ENCODE peak calls at places on chromosomes 6 and 20, in five cellular contexts. One of them, this sample, is unnamed.

GRCh38 chr6:164166515-164166914 is 752.0 kb downstream of the QKI start:
- DNase-seq in psoas muscle: no peak
- DNase-seq in stimulated activated CD4-positive, alpha-beta T cell treated with anti-CD3 and anti-CD28 coated beads, Interleukin-4, amount 100 ng/mL, for 48 hours: no peak
- DNase-seq in uterus: no peak
- DNase-seq in left ventricle myocardium inferior: no peak
- DNase-seq in this sample: no peak

GRCh38 chr20:60206259-60206658 is 248.0 kb downstream of the CDH26 start:
- DNase-seq in psoas muscle: no peak
- DNase-seq in stimulated activated CD4-positive, alpha-beta T cell treated with anti-CD3 and anti-CD28 coated beads, Interleukin-4, amount 100 ng/mL, for 48 hours: no peak
- DNase-seq in uterus: no peak
- DNase-seq in left ventricle myocardium inferior: no peak
- DNase-seq in this sample: no peak

GRCh38 chr6:38364775-38365174 is 275.0 kb downstream of the BTBD9 start:
- DNase-seq in psoas muscle: no peak
- DNase-seq in stimulated activated CD4-positive, alpha-beta T cell treated with anti-CD3 and anti-CD28 coated beads, Interleukin-4, amount 100 ng/mL, for 48 hours: no peak
- DNase-seq in uterus: no peak
- DNase-seq in left ventricle myocardium inferior: no peak
- DNase-seq in this sample: no peak

GRCh38 chr6:9520417-9521151 is 894.3 kb downstream of the TFAP2A start:
- DNase-seq in psoas muscle: no peak
- DNase-seq in stimulated activated CD4-positive, alpha-beta T cell treated with anti-CD3 and anti-CD28 coated beads, Interleukin-4, amount 100 ng/mL, for 48 hours: no peak
- DNase-seq in uterus: no peak
- DNase-seq in left ventricle myocardium inferior: no peak
- DNase-seq in this sample: no peak

GRCh38 chr20:59242714-59243626 is 57.4 kb upstream of the EDN3 start:
- DNase-seq in psoas muscle: no peak
- DNase-seq in stimulated activated CD4-positive, alpha-beta T cell treated with anti-CD3 and anti-CD28 coated beads, Interleukin-4, amount 100 ng/mL, for 48 hours: no peak
- DNase-seq in uterus: no peak
- DNase-seq in left ventricle myocardium inferior: no peak
- DNase-seq in this sample: no peak

GRCh38 chr6:44104661-44105060 is 22.6 kb downstream of the MRPL14 start:
- DNase-seq in psoas muscle: peak
- DNase-seq in stimulated activated CD4-positive, alpha-beta T cell treated with anti-CD3 and anti-CD28 coated beads, Interleukin-4, amount 100 ng/mL, for 48 hours: no peak
- DNase-seq in uterus: peak
- DNase-seq in left ventricle myocardium inferior: peak
- DNase-seq in this sample: no peak

GRCh38 chr6:158970640-158971291 is 29.2 kb downstream of the RSPH3 start:
- DNase-seq in psoas muscle: no peak
- DNase-seq in stimulated activated CD4-positive, alpha-beta T cell treated with anti-CD3 and anti-CD28 coated beads, Interleukin-4, amount 100 ng/mL, for 48 hours: no peak
- DNase-seq in uterus: no peak
- DNase-seq in left ventricle myocardium inferior: no peak
- DNase-seq in this sample: no peak

GRCh38 chr6:168368063-168368835 is 48.7 kb upstream of the DACT2 start:
- DNase-seq in psoas muscle: no peak
- DNase-seq in stimulated activated CD4-positive, alpha-beta T cell treated with anti-CD3 and anti-CD28 coated beads, Interleukin-4, amount 100 ng/mL, for 48 hours: no peak
- DNase-seq in uterus: no peak
- DNase-seq in left ventricle myocardium inferior: no peak
- DNase-seq in this sample: no peak

GRCh38 chr6:82365011-82365751 is 1.6 kb downstream of the TPBG start:
- DNase-seq in psoas muscle: no peak
- DNase-seq in stimulated activated CD4-positive, alpha-beta T cell treated with anti-CD3 and anti-CD28 coated beads, Interleukin-4, amount 100 ng/mL, for 48 hours: no peak
- DNase-seq in uterus: peak
- DNase-seq in left ventricle myocardium inferior: no peak
- DNase-seq in this sample: no peak

GRCh38 chr20:37533154-37533715 is 5.6 kb upstream of the BLCAP start:
- DNase-seq in psoas muscle: no peak
- DNase-seq in stimulated activated CD4-positive, alpha-beta T cell treated with anti-CD3 and anti-CD28 coated beads, Interleukin-4, amount 100 ng/mL, for 48 hours: no peak
- DNase-seq in uterus: no peak
- DNase-seq in left ventricle myocardium inferior: no peak
- DNase-seq in this sample: no peak

GRCh38 chr6:128455959-128456358 is 64.4 kb downstream of the PTPRK start:
- DNase-seq in psoas muscle: no peak
- DNase-seq in stimulated activated CD4-positive, alpha-beta T cell treated with anti-CD3 and anti-CD28 coated beads, Interleukin-4, amount 100 ng/mL, for 48 hours: no peak
- DNase-seq in uterus: no peak
- DNase-seq in left ventricle myocardium inferior: no peak
- DNase-seq in this sample: no peak

GRCh38 chr6:109050012-109050411 is 44.6 kb downstream of the SESN1 start:
- DNase-seq in psoas muscle: no peak
- DNase-seq in stimulated activated CD4-positive, alpha-beta T cell treated with anti-CD3 and anti-CD28 coated beads, Interleukin-4, amount 100 ng/mL, for 48 hours: no peak
- DNase-seq in uterus: no peak
- DNase-seq in left ventricle myocardium inferior: no peak
- DNase-seq in this sample: no peak

GRCh38 chr20:50506270-50506579 is 4.0 kb upstream of the PTPN1 start:
- DNase-seq in psoas muscle: no peak
- DNase-seq in stimulated activated CD4-positive, alpha-beta T cell treated with anti-CD3 and anti-CD28 coated beads, Interleukin-4, amount 100 ng/mL, for 48 hours: no peak
- DNase-seq in uterus: no peak
- DNase-seq in left ventricle myocardium inferior: no peak
- DNase-seq in this sample: no peak

GRCh38 chr20:44723391-44723790 is 8.2 kb downstream of the CCN5 start:
- DNase-seq in psoas muscle: peak
- DNase-seq in stimulated activated CD4-positive, alpha-beta T cell treated with anti-CD3 and anti-CD28 coated beads, Interleukin-4, amount 100 ng/mL, for 48 hours: no peak
- DNase-seq in uterus: no peak
- DNase-seq in left ventricle myocardium inferior: no peak
- DNase-seq in this sample: no peak

GRCh38 chr20:24382775-24383174 is 86.7 kb upstream of the SYNDIG1 start:
- DNase-seq in psoas muscle: no peak
- DNase-seq in stimulated activated CD4-positive, alpha-beta T cell treated with anti-CD3 and anti-CD28 coated beads, Interleukin-4, amount 100 ng/mL, for 48 hours: no peak
- DNase-seq in uterus: peak
- DNase-seq in left ventricle myocardium inferior: no peak
- DNase-seq in this sample: no peak

GRCh38 chr20:64280460-64280843 is 24.9 kb downstream of the PCMTD2 start:
- DNase-seq in psoas muscle: no peak
- DNase-seq in stimulated activated CD4-positive, alpha-beta T cell treated with anti-CD3 and anti-CD28 coated beads, Interleukin-4, amount 100 ng/mL, for 48 hours: no peak
- DNase-seq in uterus: no peak
- DNase-seq in left ventricle myocardium inferior: no peak
- DNase-seq in this sample: no peak

GRCh38 chr6:43733471-43734293 is 36.3 kb upstream of the VEGFA start:
- DNase-seq in psoas muscle: no peak
- DNase-seq in stimulated activated CD4-positive, alpha-beta T cell treated with anti-CD3 and anti-CD28 coated beads, Interleukin-4, amount 100 ng/mL, for 48 hours: no peak
- DNase-seq in uterus: no peak
- DNase-seq in left ventricle myocardium inferior: no peak
- DNase-seq in this sample: peak

GRCh38 chr6:56370127-56370540 is 122.8 kb upstream of the COL21A1 start:
- DNase-seq in psoas muscle: peak
- DNase-seq in stimulated activated CD4-positive, alpha-beta T cell treated with anti-CD3 and anti-CD28 coated beads, Interleukin-4, amount 100 ng/mL, for 48 hours: no peak
- DNase-seq in uterus: peak
- DNase-seq in left ventricle myocardium inferior: peak
- DNase-seq in this sample: peak

GRCh38 chr6:133906050-133906449 is 17.1 kb downstream of the TCF21 start:
- DNase-seq in psoas muscle: no peak
- DNase-seq in stimulated activated CD4-positive, alpha-beta T cell treated with anti-CD3 and anti-CD28 coated beads, Interleukin-4, amount 100 ng/mL, for 48 hours: no peak
- DNase-seq in uterus: no peak
- DNase-seq in left ventricle myocardium inferior: no peak
- DNase-seq in this sample: no peak

GRCh38 chr6:168162366-168162765 is 83.4 kb upstream of the FRMD1 start:
- DNase-seq in psoas muscle: no peak
- DNase-seq in stimulated activated CD4-positive, alpha-beta T cell treated with anti-CD3 and anti-CD28 coated beads, Interleukin-4, amount 100 ng/mL, for 48 hours: no peak
- DNase-seq in uterus: no peak
- DNase-seq in left ventricle myocardium inferior: no peak
- DNase-seq in this sample: peak

GRCh38 chr20:407097-407952 is 774 bp upstream of the RBCK1 start:
- DNase-seq in psoas muscle: peak
- DNase-seq in stimulated activated CD4-positive, alpha-beta T cell treated with anti-CD3 and anti-CD28 coated beads, Interleukin-4, amount 100 ng/mL, for 48 hours: peak
- DNase-seq in uterus: peak
- DNase-seq in left ventricle myocardium inferior: peak
- DNase-seq in this sample: peak

GRCh38 chr20:19742974-19743649 is 14.9 kb upstream of the RIN2 start:
- DNase-seq in psoas muscle: no peak
- DNase-seq in stimulated activated CD4-positive, alpha-beta T cell treated with anti-CD3 and anti-CD28 coated beads, Interleukin-4, amount 100 ng/mL, for 48 hours: no peak
- DNase-seq in uterus: no peak
- DNase-seq in left ventricle myocardium inferior: no peak
- DNase-seq in this sample: no peak

GRCh38 chr20:19515074-19515473 is 243.0 kb upstream of the RIN2 start:
- DNase-seq in psoas muscle: no peak
- DNase-seq in stimulated activated CD4-positive, alpha-beta T cell treated with anti-CD3 and anti-CD28 coated beads, Interleukin-4, amount 100 ng/mL, for 48 hours: no peak
- DNase-seq in uterus: no peak
- DNase-seq in left ventricle myocardium inferior: no peak
- DNase-seq in this sample: peak

GRCh38 chr6:44524491-44525227 is 137.2 kb downstream of the CDC5L start:
- DNase-seq in psoas muscle: no peak
- DNase-seq in stimulated activated CD4-positive, alpha-beta T cell treated with anti-CD3 and anti-CD28 coated beads, Interleukin-4, amount 100 ng/mL, for 48 hours: no peak
- DNase-seq in uterus: no peak
- DNase-seq in left ventricle myocardium inferior: no peak
- DNase-seq in this sample: no peak

This sample was measured in lower leg skin.